ENCODE peak calls at places on chromosomes 1 and 21, in five cellular contexts. One of them, this sample, is unnamed.
A peak's percentile ranks its signal among the peaks of the same experiment; 100 is the strongest.

GRCh38 chr21:42466700-42467612 is 29.1 kb downstream of the RSPH1 start:
- DNase-seq in Calu3: peak; percentile 25
- DNase-seq in NCI-H1694 treated with DMSO at 0.1 percent for 48 hours: no peak
- DNase-seq in OCI-M1: peak; percentile 99
- DNase-seq in body of pancreas: peak; percentile 14
- DNase-seq in this sample: peak; percentile 29

GRCh38 chr1:4307911-4308545 is 346.4 kb upstream of the AJAP1 start:
- DNase-seq in OCI-M1: no peak
- DNase-seq in NCI-H1694 treated with DMSO at 0.1 percent for 48 hours: no peak
- DNase-seq in Calu3: no peak
- DNase-seq in body of pancreas: no peak
- DNase-seq in this sample: no peak

GRCh38 chr1:20271498-20272400 is 18.9 kb upstream of the VWA5B1 start:
- DNase-seq in Calu3: no peak
- DNase-seq in NCI-H1694 treated with DMSO at 0.1 percent for 48 hours: no peak
- DNase-seq in body of pancreas: no peak
- DNase-seq in OCI-M1: no peak
- DNase-seq in this sample: no peak

GRCh38 chr1:98143403-98143802 is 222.6 kb upstream of the DPYD start:
- DNase-seq in NCI-H1694 treated with DMSO at 0.1 percent for 48 hours: no peak
- DNase-seq in body of pancreas: no peak
- DNase-seq in OCI-M1: no peak
- DNase-seq in Calu3: no peak
- DNase-seq in this sample: no peak

GRCh38 chr21:35086357-35086756 is 37.3 kb upstream of the RUNX1 start:
- DNase-seq in NCI-H1694 treated with DMSO at 0.1 percent for 48 hours: no peak
- DNase-seq in Calu3: no peak
- DNase-seq in body of pancreas: no peak
- DNase-seq in OCI-M1: no peak
- DNase-seq in this sample: no peak

GRCh38 chr21:44793269-44794030 is 8.2 kb downstream of the UBE2G2 start:
- DNase-seq in OCI-M1: peak; percentile 86
- DNase-seq in NCI-H1694 treated with DMSO at 0.1 percent for 48 hours: peak; percentile 61
- DNase-seq in Calu3: peak; percentile 50
- DNase-seq in body of pancreas: peak; percentile 58
- DNase-seq in this sample: peak; percentile 47

GRCh38 chr1:206495493-206496046 is 11.8 kb upstream of the RASSF5 start:
- DNase-seq in body of pancreas: no peak
- DNase-seq in Calu3: no peak
- DNase-seq in NCI-H1694 treated with DMSO at 0.1 percent for 48 hours: no peak
- DNase-seq in OCI-M1: no peak
- DNase-seq in this sample: no peak

GRCh38 chr1:230068952-230069684 is 2.1 kb downstream of the GALNT2 start:
- DNase-seq in body of pancreas: no peak
- DNase-seq in OCI-M1: peak; percentile 70
- DNase-seq in NCI-H1694 treated with DMSO at 0.1 percent for 48 hours: no peak
- DNase-seq in Calu3: no peak
- DNase-seq in this sample: peak; percentile 21

GRCh38 chr1:153460551-153460950 is at the start of gene S100A7:
- DNase-seq in NCI-H1694 treated with DMSO at 0.1 percent for 48 hours: no peak
- DNase-seq in body of pancreas: no peak
- DNase-seq in Calu3: no peak
- DNase-seq in OCI-M1: no peak
- DNase-seq in this sample: no peak

GRCh38 chr1:248695451-248696132 is 7.0 kb downstream of the OR14I1 start:
- DNase-seq in Calu3: no peak
- DNase-seq in OCI-M1: no peak
- DNase-seq in body of pancreas: no peak
- DNase-seq in NCI-H1694 treated with DMSO at 0.1 percent for 48 hours: no peak
- DNase-seq in this sample: no peak

GRCh38 chr1:194476872-194477271 is 1290.5 kb upstream of the B3GALT2 start:
- DNase-seq in OCI-M1: no peak
- DNase-seq in Calu3: no peak
- DNase-seq in NCI-H1694 treated with DMSO at 0.1 percent for 48 hours: no peak
- DNase-seq in body of pancreas: no peak
- DNase-seq in this sample: no peak

GRCh38 chr1:92291372-92291999 is 7.3 kb downstream of the GLMN start:
- DNase-seq in NCI-H1694 treated with DMSO at 0.1 percent for 48 hours: peak; percentile 50
- DNase-seq in OCI-M1: peak; percentile 80
- DNase-seq in body of pancreas: no peak
- DNase-seq in Calu3: no peak
- DNase-seq in this sample: peak; percentile 22

GRCh38 chr1:45172015-45172414 is 34.4 kb downstream of the ZSWIM5 start:
- DNase-seq in OCI-M1: peak; percentile 8
- DNase-seq in body of pancreas: peak; percentile 41
- DNase-seq in NCI-H1694 treated with DMSO at 0.1 percent for 48 hours: no peak
- DNase-seq in Calu3: peak; percentile 43
- DNase-seq in this sample: peak; percentile 57